ENCODE peak calls at places on chromosome 22, in four cellular contexts. E, R, J and P are unnamed samples.

GRCh38 chr22:29751139-29751538 is 15.7 kb downstream of the ZMAT5 start:
- DNase-seq in J (no peak), E (no peak), R (no peak), P (peak)

GRCh38 chr22:20639343-20639742 is 131.9 kb downstream of the MED15 start:
- DNase-seq in J (no peak), E (no peak), R (no peak), P (no peak)

GRCh38 chr22:23775779-23776375 is 3.2 kb downstream of the MMP11 start:
- DNase-seq in R (no peak), J (no peak), E (no peak), P (no peak)

GRCh38 chr22:36368359-36368983 is 19.3 kb downstream of the MYH9 start:
- DNase-seq in R (no peak), J (no peak), E (no peak), P (no peak)

GRCh38 chr22:50460942-50461341 is 13.9 kb downstream of the SBF1 start:
- DNase-seq in E (no peak), J (peak), R (no peak), P (no peak)

GRCh38 chr22:25057013-25057881 is 104.7 kb downstream of the KIAA1671 start:
- DNase-seq in J (peak), R (peak), E (peak), P (peak)

GRCh38 chr22:23693979-23694680 is 3.3 kb downstream of the RGL4 start:
- DNase-seq in J (no peak), R (no peak), E (no peak), P (no peak)

GRCh38 chr22:17260950-17261349 is 41.7 kb upstream of the ADA2 start:
- DNase-seq in E (no peak), J (no peak), R (no peak), P (no peak)

GRCh38 chr22:24772493-24773220 is 1.9 kb downstream of the PIWIL3 start:
- DNase-seq in J (peak), E (peak), R (no peak), P (no peak)

GRCh38 chr22:23181763-23182288 is 1.5 kb downstream of the BCR start:
- DNase-seq in R (no peak), J (no peak), E (no peak), P (no peak)

GRCh38 chr22:27801616-27802388 is at the start of gene MN1:
- DNase-seq in J (no peak), R (no peak), E (peak), P (no peak)